ENCODE peak calls at places on chromosome 2, in nine cellular contexts. One of them, this sample, is unnamed.

GRCh38 chr2:181876614-181877063 is 14.9 kb upstream of the ITPRID2 start:
- DNase-seq in H1: no peak
- DNase-seq in GM23338: no peak
- DNase-seq in breast epithelium: no peak
- DNase-seq in transverse colon: peak
- DNase-seq in stomach: no peak
- DNase-seq in HCT116: peak
- DNase-seq in GM12892: no peak
- DNase-seq in suprapubic skin: no peak
- DNase-seq in this sample: no peak

GRCh38 chr2:140246058-140246457 is 1465.9 kb upstream of the NXPH2 start:
- DNase-seq in GM12892: no peak
- DNase-seq in HCT116: no peak
- DNase-seq in breast epithelium: no peak
- DNase-seq in stomach: no peak
- DNase-seq in transverse colon: no peak
- DNase-seq in GM23338: no peak
- DNase-seq in H1: no peak
- DNase-seq in suprapubic skin: no peak
- DNase-seq in this sample: no peak

GRCh38 chr2:54310314-54310713 is 54.3 kb upstream of the TSPYL6 start:
- DNase-seq in breast epithelium: no peak
- DNase-seq in stomach: no peak
- DNase-seq in GM23338: no peak
- DNase-seq in transverse colon: no peak
- DNase-seq in H1: no peak
- DNase-seq in GM12892: no peak
- DNase-seq in suprapubic skin: no peak
- DNase-seq in HCT116: no peak
- DNase-seq in this sample: no peak

GRCh38 chr2:48457227-48457626 is 72.7 kb upstream of the STON1 start:
- DNase-seq in H1: no peak
- DNase-seq in breast epithelium: no peak
- DNase-seq in HCT116: no peak
- DNase-seq in GM23338: no peak
- DNase-seq in stomach: no peak
- DNase-seq in suprapubic skin: no peak
- DNase-seq in GM12892: no peak
- DNase-seq in transverse colon: no peak
- DNase-seq in this sample: no peak

GRCh38 chr2:50512397-50512796 is 519.5 kb downstream of the NRXN1 start:
- DNase-seq in H1: no peak
- DNase-seq in transverse colon: no peak
- DNase-seq in HCT116: no peak
- DNase-seq in stomach: no peak
- DNase-seq in GM12892: no peak
- DNase-seq in GM23338: peak
- DNase-seq in suprapubic skin: no peak
- DNase-seq in breast epithelium: no peak
- DNase-seq in this sample: no peak

GRCh38 chr2:144032566-144032965 is 487.4 kb downstream of the ZEB2 start:
- DNase-seq in GM23338: no peak
- DNase-seq in HCT116: no peak
- DNase-seq in transverse colon: no peak
- DNase-seq in GM12892: no peak
- DNase-seq in H1: no peak
- DNase-seq in stomach: no peak
- DNase-seq in suprapubic skin: no peak
- DNase-seq in breast epithelium: no peak
- DNase-seq in this sample: no peak

GRCh38 chr2:137677466-137677865 is 286.8 kb upstream of the HNMT start:
- DNase-seq in breast epithelium: no peak
- DNase-seq in H1: no peak
- DNase-seq in GM12892: no peak
- DNase-seq in stomach: no peak
- DNase-seq in HCT116: no peak
- DNase-seq in GM23338: peak
- DNase-seq in suprapubic skin: no peak
- DNase-seq in transverse colon: no peak
- DNase-seq in this sample: no peak

GRCh38 chr2:173153486-173153885 is 77.8 kb downstream of the MAP3K20 start:
- DNase-seq in breast epithelium: no peak
- DNase-seq in HCT116: no peak
- DNase-seq in suprapubic skin: no peak
- DNase-seq in stomach: no peak
- DNase-seq in GM12892: no peak
- DNase-seq in transverse colon: no peak
- DNase-seq in GM23338: no peak
- DNase-seq in H1: no peak
- DNase-seq in this sample: no peak

GRCh38 chr2:194750926-194751325 is 906.1 kb upstream of the SLC39A10 start:
- DNase-seq in GM12892: no peak
- DNase-seq in H1: no peak
- DNase-seq in HCT116: no peak
- DNase-seq in breast epithelium: no peak
- DNase-seq in stomach: no peak
- DNase-seq in transverse colon: no peak
- DNase-seq in GM23338: no peak
- DNase-seq in suprapubic skin: no peak
- DNase-seq in this sample: no peak

GRCh38 chr2:217685255-217685605 is 317.6 kb downstream of the TNS1 start:
- DNase-seq in stomach: peak
- DNase-seq in GM23338: peak
- DNase-seq in HCT116: peak
- DNase-seq in breast epithelium: peak
- DNase-seq in transverse colon: peak
- DNase-seq in H1: no peak
- DNase-seq in suprapubic skin: peak
- DNase-seq in GM12892: no peak
- DNase-seq in this sample: no peak

GRCh38 chr2:942775-943460 is 7.7 kb upstream of the SNTG2 start:
- DNase-seq in GM23338: no peak
- DNase-seq in GM12892: no peak
- DNase-seq in breast epithelium: no peak
- DNase-seq in stomach: no peak
- DNase-seq in transverse colon: no peak
- DNase-seq in H1: no peak
- DNase-seq in suprapubic skin: no peak
- DNase-seq in HCT116: no peak
- DNase-seq in this sample: no peak

GRCh38 chr2:23029111-23029510 is 355.9 kb upstream of the KLHL29 start:
- DNase-seq in H1: no peak
- DNase-seq in GM23338: no peak
- DNase-seq in HCT116: no peak
- DNase-seq in suprapubic skin: no peak
- DNase-seq in stomach: no peak
- DNase-seq in transverse colon: no peak
- DNase-seq in breast epithelium: no peak
- DNase-seq in GM12892: no peak
- DNase-seq in this sample: no peak

GRCh38 chr2:14781148-14781547 is 148.6 kb downstream of the LRATD1 start:
- DNase-seq in stomach: no peak
- DNase-seq in GM23338: no peak
- DNase-seq in H1: no peak
- DNase-seq in transverse colon: no peak
- DNase-seq in breast epithelium: no peak
- DNase-seq in suprapubic skin: no peak
- DNase-seq in HCT116: no peak
- DNase-seq in GM12892: no peak
- DNase-seq in this sample: no peak

GRCh38 chr2:174977364-174977763 is 27.8 kb downstream of the CHN1 start:
- DNase-seq in breast epithelium: no peak
- DNase-seq in transverse colon: no peak
- DNase-seq in GM12892: no peak
- DNase-seq in stomach: no peak
- DNase-seq in suprapubic skin: no peak
- DNase-seq in H1: no peak
- DNase-seq in GM23338: no peak
- DNase-seq in HCT116: no peak
- DNase-seq in this sample: no peak

GRCh38 chr2:96205238-96205637 is 3.4 kb downstream of the STARD7 start:
- DNase-seq in transverse colon: no peak
- DNase-seq in HCT116: no peak
- DNase-seq in H1: no peak
- DNase-seq in GM12892: no peak
- DNase-seq in breast epithelium: peak
- DNase-seq in stomach: no peak
- DNase-seq in suprapubic skin: no peak
- DNase-seq in GM23338: no peak
- DNase-seq in this sample: no peak

GRCh38 chr2:157751462-157752058 is 122.9 kb upstream of the ACVR1C start:
- DNase-seq in H1: peak
- DNase-seq in GM23338: peak
- DNase-seq in suprapubic skin: no peak
- DNase-seq in stomach: no peak
- DNase-seq in breast epithelium: no peak
- DNase-seq in GM12892: no peak
- DNase-seq in HCT116: no peak
- DNase-seq in transverse colon: no peak
- DNase-seq in this sample: no peak

GRCh38 chr2:200713003-200713703 is 98.6 kb upstream of the BZW1 start:
- DNase-seq in GM23338: peak
- DNase-seq in HCT116: peak
- DNase-seq in H1: peak
- DNase-seq in GM12892: peak
- DNase-seq in stomach: peak
- DNase-seq in transverse colon: peak
- DNase-seq in breast epithelium: peak
- DNase-seq in suprapubic skin: peak
- DNase-seq in this sample: peak
- TF ChIP-seq POLR2AphosphoS5 in GM23338: peak
- TF ChIP-seq POLR2AphosphoS5 in HCT116: peak
- TF ChIP-seq POLR2AphosphoS5 in H1: peak
- TF ChIP-seq POLR2AphosphoS5 in GM12892: peak
- TF ChIP-seq POLR2AphosphoS5 in stomach: peak
- TF ChIP-seq POLR2AphosphoS5 in transverse colon: peak
- TF ChIP-seq POLR2AphosphoS5 in breast epithelium: peak
- TF ChIP-seq POLR2AphosphoS5 in suprapubic skin: peak
- TF ChIP-seq POLR2AphosphoS5 in this sample: peak

GRCh38 chr2:127639111-127639474 is 6.9 kb upstream of the GPR17 start:
- DNase-seq in H1: no peak
- DNase-seq in GM12892: no peak
- DNase-seq in HCT116: no peak
- DNase-seq in suprapubic skin: no peak
- DNase-seq in stomach: no peak
- DNase-seq in breast epithelium: no peak
- DNase-seq in transverse colon: no peak
- DNase-seq in GM23338: no peak
- DNase-seq in this sample: no peak

GRCh38 chr2:127636248-127637235 is 9.4 kb upstream of the GPR17 start:
- DNase-seq in HCT116: no peak
- DNase-seq in GM12892: no peak
- DNase-seq in breast epithelium: no peak
- DNase-seq in transverse colon: peak
- DNase-seq in suprapubic skin: no peak
- DNase-seq in GM23338: no peak
- DNase-seq in H1: no peak
- DNase-seq in stomach: no peak
- DNase-seq in this sample: no peak

GRCh38 chr2:127638361-127639110 is 7.4 kb upstream of the GPR17 start:
- DNase-seq in transverse colon: no peak
- DNase-seq in GM12892: no peak
- DNase-seq in HCT116: no peak
- DNase-seq in H1: peak
- DNase-seq in stomach: peak
- DNase-seq in breast epithelium: no peak
- DNase-seq in GM23338: peak
- DNase-seq in suprapubic skin: no peak
- DNase-seq in this sample: no peak

GRCh38 chr2:127637236-127637630 is 8.7 kb upstream of the GPR17 start:
- DNase-seq in suprapubic skin: no peak
- DNase-seq in GM12892: no peak
- DNase-seq in HCT116: no peak
- DNase-seq in H1: no peak
- DNase-seq in stomach: no peak
- DNase-seq in transverse colon: no peak
- DNase-seq in GM23338: no peak
- DNase-seq in breast epithelium: no peak
- DNase-seq in this sample: no peak

DNA sequence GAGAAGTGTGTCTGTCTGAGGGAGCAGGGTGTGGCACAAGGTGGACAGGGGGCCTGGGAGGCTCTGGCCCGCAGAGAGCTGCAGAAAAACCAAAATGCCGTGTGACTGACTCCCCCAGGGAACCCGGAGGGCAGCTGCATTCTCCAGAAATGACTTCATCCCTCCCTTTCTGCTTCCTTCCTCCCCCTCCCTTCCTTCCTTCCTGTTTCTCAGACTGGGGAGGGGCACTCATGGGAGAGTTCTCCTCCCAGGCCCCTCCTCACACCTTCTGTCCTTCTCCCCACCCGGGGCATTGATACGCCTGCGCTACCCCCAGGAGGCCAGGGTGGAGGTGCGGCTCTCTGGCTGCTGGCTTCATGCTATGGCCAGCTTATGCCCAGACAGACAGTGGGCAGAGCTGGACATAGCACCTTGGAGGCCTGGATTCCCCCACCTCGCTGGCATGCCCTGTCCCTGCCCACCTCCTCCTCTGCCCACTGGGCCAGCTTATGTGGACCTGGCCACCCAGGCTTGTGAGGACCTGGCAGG is 8.2 kb upstream of the GPR17 start:
- DNase-seq in stomach: no peak
- DNase-seq in H1: no peak
- DNase-seq in suprapubic skin: no peak
- DNase-seq in GM23338: peak
- DNase-seq in breast epithelium: no peak
- DNase-seq in GM12892: no peak
- DNase-seq in transverse colon: no peak
- DNase-seq in HCT116: peak
- DNase-seq in this sample: no peak
- TF ChIP-seq POLR2AphosphoS5 in stomach: no peak
- TF ChIP-seq POLR2AphosphoS5 in H1: no peak
- TF ChIP-seq POLR2AphosphoS5 in suprapubic skin: no peak
- TF ChIP-seq POLR2AphosphoS5 in GM23338: no peak
- TF ChIP-seq POLR2AphosphoS5 in breast epithelium: no peak
- TF ChIP-seq POLR2AphosphoS5 in GM12892: no peak
- TF ChIP-seq POLR2AphosphoS5 in transverse colon: no peak
- TF ChIP-seq POLR2AphosphoS5 in HCT116: peak
- TF ChIP-seq POLR2AphosphoS5 in this sample: no peak

DNA sequence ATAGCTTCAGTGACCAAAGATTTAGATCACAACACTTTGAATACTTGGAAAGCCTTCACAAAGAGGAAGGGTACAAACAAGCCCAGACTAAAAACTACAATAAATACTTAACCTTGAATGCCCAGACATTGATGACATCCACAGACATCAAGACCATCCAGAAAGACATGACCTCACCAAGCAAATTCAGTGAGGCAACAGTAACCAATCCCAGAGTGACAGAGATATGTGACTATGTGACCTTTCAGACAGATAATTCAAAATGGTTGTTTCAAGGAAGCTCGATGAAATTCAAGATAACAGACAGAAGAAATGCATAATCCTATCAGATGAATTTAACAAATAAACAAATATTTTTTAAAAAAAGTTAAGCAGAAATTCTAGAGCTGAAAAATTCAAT is 19.9 kb upstream of the EVA1A start:
- DNase-seq in H1: no peak
- DNase-seq in HCT116: no peak
- DNase-seq in breast epithelium: no peak
- DNase-seq in GM23338: no peak
- DNase-seq in transverse colon: no peak
- DNase-seq in stomach: no peak
- DNase-seq in GM12892: no peak
- DNase-seq in suprapubic skin: no peak
- DNase-seq in this sample: no peak
- TF ChIP-seq POLR2AphosphoS5 in H1: no peak
- TF ChIP-seq POLR2AphosphoS5 in HCT116: no peak
- TF ChIP-seq POLR2AphosphoS5 in breast epithelium: no peak
- TF ChIP-seq POLR2AphosphoS5 in GM23338: no peak
- TF ChIP-seq POLR2AphosphoS5 in transverse colon: no peak
- TF ChIP-seq POLR2AphosphoS5 in stomach: no peak
- TF ChIP-seq POLR2AphosphoS5 in GM12892: no peak
- TF ChIP-seq POLR2AphosphoS5 in suprapubic skin: no peak
- TF ChIP-seq POLR2AphosphoS5 in this sample: no peak

GRCh38 chr2:27255660-27256059 is 7.2 kb downstream of the SLC30A3 start:
- DNase-seq in transverse colon: no peak
- DNase-seq in H1: no peak
- DNase-seq in stomach: no peak
- DNase-seq in GM12892: no peak
- DNase-seq in HCT116: no peak
- DNase-seq in GM23338: no peak
- DNase-seq in breast epithelium: no peak
- DNase-seq in suprapubic skin: no peak
- DNase-seq in this sample: no peak
- TF ChIP-seq POLR2AphosphoS5 in transverse colon: no peak
- TF ChIP-seq POLR2AphosphoS5 in H1: no peak
- TF ChIP-seq POLR2AphosphoS5 in stomach: no peak
- TF ChIP-seq POLR2AphosphoS5 in GM12892: no peak
- TF ChIP-seq POLR2AphosphoS5 in HCT116: no peak
- TF ChIP-seq POLR2AphosphoS5 in GM23338: no peak
- TF ChIP-seq POLR2AphosphoS5 in breast epithelium: no peak
- TF ChIP-seq POLR2AphosphoS5 in suprapubic skin: no peak
- TF ChIP-seq POLR2AphosphoS5 in this sample: no peak

This sample was measured in Panc1.